ENCODE peak calls at places on chromosomes 2 and 18, in five cellular contexts. One of them, this sample, is unnamed.
A peak's percentile ranks its signal among the peaks of the same experiment; 100 is the strongest.

GRCh38 chr2:45922577-45922988 is 271.1 kb downstream of the PRKCE start:
- DNase-seq in mesendoderm: peak; percentile 75
- DNase-seq in effector memory CD4-positive, alpha-beta T cell: no peak
- DNase-seq in H54: no peak
- DNase-seq in cardiac fibroblast: peak; percentile 80
- DNase-seq in this sample: no peak

GRCh38 chr2:199315299-199316179 is 142.2 kb downstream of the SATB2 start:
- DNase-seq in effector memory CD4-positive, alpha-beta T cell: no peak
- DNase-seq in mesendoderm: peak; percentile 76
- DNase-seq in H54: no peak
- DNase-seq in cardiac fibroblast: peak; percentile 15
- DNase-seq in this sample: peak; percentile 64

GRCh38 chr18:8794133-8794986 is 89.0 kb downstream of the MTCL1 start:
- DNase-seq in H54: no peak
- DNase-seq in mesendoderm: peak; percentile 49
- DNase-seq in effector memory CD4-positive, alpha-beta T cell: no peak
- DNase-seq in cardiac fibroblast: no peak
- DNase-seq in this sample: peak; percentile 91

GRCh38 chr2:146952691-146953090 is 892.1 kb upstream of the ACVR2A start:
- DNase-seq in H54: no peak
- DNase-seq in effector memory CD4-positive, alpha-beta T cell: no peak
- DNase-seq in mesendoderm: no peak
- DNase-seq in cardiac fibroblast: no peak
- DNase-seq in this sample: no peak

GRCh38 chr2:140880573-140880972 is 1250.2 kb downstream of the LRP1B start:
- DNase-seq in H54: no peak
- DNase-seq in mesendoderm: no peak
- DNase-seq in effector memory CD4-positive, alpha-beta T cell: no peak
- DNase-seq in cardiac fibroblast: no peak
- DNase-seq in this sample: no peak

GRCh38 chr2:44358498-44358897 is 2.8 kb downstream of the PREPL start:
- DNase-seq in H54: peak; percentile 8
- DNase-seq in cardiac fibroblast: peak; percentile 69
- DNase-seq in mesendoderm: peak; percentile 37
- DNase-seq in effector memory CD4-positive, alpha-beta T cell: peak; percentile 2
- DNase-seq in this sample: peak; percentile 74

GRCh38 chr2:233400961-233401360 is 46.7 kb downstream of the DGKD start:
- DNase-seq in cardiac fibroblast: no peak
- DNase-seq in effector memory CD4-positive, alpha-beta T cell: no peak
- DNase-seq in mesendoderm: no peak
- DNase-seq in H54: no peak
- DNase-seq in this sample: no peak

GRCh38 chr2:159592446-159592845 is 23.9 kb downstream of the BAZ2B start:
- DNase-seq in cardiac fibroblast: peak; percentile 48
- DNase-seq in effector memory CD4-positive, alpha-beta T cell: no peak
- DNase-seq in H54: no peak
- DNase-seq in mesendoderm: peak; percentile 31
- DNase-seq in this sample: no peak

GRCh38 chr2:72973566-72974435 is 56.5 kb downstream of the EMX1 start:
- DNase-seq in mesendoderm: peak; percentile 80
- DNase-seq in cardiac fibroblast: peak; percentile 69
- DNase-seq in effector memory CD4-positive, alpha-beta T cell: no peak
- DNase-seq in H54: peak; percentile 81
- DNase-seq in this sample: peak; percentile 54

GRCh38 chr2:135890149-135890548 is 13.9 kb upstream of the MCM6 start:
- DNase-seq in cardiac fibroblast: no peak
- DNase-seq in effector memory CD4-positive, alpha-beta T cell: no peak
- DNase-seq in H54: no peak
- DNase-seq in mesendoderm: no peak
- DNase-seq in this sample: no peak

GRCh38 chr2:241730679-241731293 is 3.6 kb upstream of the D2HGDH start:
- DNase-seq in cardiac fibroblast: no peak
- DNase-seq in mesendoderm: no peak
- DNase-seq in effector memory CD4-positive, alpha-beta T cell: no peak
- DNase-seq in H54: no peak
- DNase-seq in this sample: no peak

GRCh38 chr2:100941646-100942240 is 60.3 kb upstream of the RPL31 start:
- DNase-seq in mesendoderm: no peak
- DNase-seq in effector memory CD4-positive, alpha-beta T cell: no peak
- DNase-seq in H54: no peak
- DNase-seq in cardiac fibroblast: peak; percentile 64
- DNase-seq in this sample: peak; percentile 66

GRCh38 chr2:204871246-204871953 is 326.1 kb downstream of the PARD3B start:
- DNase-seq in effector memory CD4-positive, alpha-beta T cell: no peak
- DNase-seq in H54: no peak
- DNase-seq in mesendoderm: peak; percentile 40
- DNase-seq in cardiac fibroblast: peak; percentile 69
- DNase-seq in this sample: peak; percentile 61

GRCh38 chr18:21489119-21489750 is 111.3 kb downstream of the ESCO1 start:
- DNase-seq in cardiac fibroblast: peak; percentile 75
- DNase-seq in H54: peak; percentile 35
- DNase-seq in mesendoderm: peak; percentile 67
- DNase-seq in effector memory CD4-positive, alpha-beta T cell: no peak
- DNase-seq in this sample: peak; percentile 64

GRCh38 chr2:151238527-151239487 is 22.9 kb downstream of the RBM43 start:
- DNase-seq in mesendoderm: peak; percentile 61
- DNase-seq in effector memory CD4-positive, alpha-beta T cell: no peak
- DNase-seq in cardiac fibroblast: peak; percentile 93
- DNase-seq in H54: peak; percentile 38
- DNase-seq in this sample: peak; percentile 88

GRCh38 chr2:186348200-186348599 is 137.9 kb upstream of the ZC3H15 start:
- DNase-seq in cardiac fibroblast: peak; percentile 61
- DNase-seq in mesendoderm: no peak
- DNase-seq in effector memory CD4-positive, alpha-beta T cell: no peak
- DNase-seq in H54: no peak
- DNase-seq in this sample: peak; percentile 17